ENCODE peak calls at places on chromosomes 3 and 15, in six cellular contexts. J is right cardiac atrium, A is tibial artery, V is posterior vena cava, L is GM18507, W is ACHN. E is an unnamed sample.
A peak's percentile ranks its signal among the peaks of the same experiment; 100 is the strongest.

GRCh38 chr3:106085998-106086397 is 217.2 kb upstream of the CBLB start:
- DNase-seq in W (no peak), L (no peak), A (no peak), V (no peak), J (no peak), E (no peak)

GRCh38 chr3:22360977-22361376 is 610.0 kb upstream of the ZNF385D start:
- DNase-seq in W (no peak), L (no peak), V (no peak), J (no peak), A (no peak), E (no peak)

GRCh38 chr3:158532099-158532734 is 38.8 kb upstream of the MLF1 start:
- DNase-seq in A (no peak), W (peak; percentile 56), J (no peak), L (no peak), V (no peak), E (peak; percentile 11)

GRCh38 chr15:69990566-69991391 is 106.9 kb downstream of the TLE3 start:
- DNase-seq in L (no peak), W (no peak), A (no peak), J (no peak), V (peak; percentile 56), E (no peak)

GRCh38 chr15:68192804-68193521 is 12.2 kb downstream of the CALML4 start:
- DNase-seq in V (no peak), J (no peak), L (no peak), A (no peak), W (no peak), E (no peak)

GRCh38 chr3:16251316-16252085 is 13.2 kb downstream of the DPH3 start:
- DNase-seq in V (no peak), L (no peak), A (no peak), W (no peak), J (no peak), E (no peak)

GRCh38 chr3:129732200-129732876 is 125.9 kb upstream of the PLXND1 start:
- DNase-seq in W (no peak), J (no peak), A (no peak), L (no peak), V (no peak), E (no peak)

GRCh38 chr15:63513271-63513670 is 8.9 kb downstream of the USP3 start:
- DNase-seq in L (no peak), W (no peak), V (no peak), J (no peak), A (no peak), E (no peak)

GRCh38 chr3:146574173-146574572 is 29.8 kb upstream of the PLSCR1 start:
- DNase-seq in W (no peak), V (no peak), L (no peak), A (no peak), J (no peak), E (no peak)